ENCODE peak calls at places on chromosomes 5 and 9, in eight cellular contexts. Y is BJ; M is stimulated activated CD4-positive, alpha-beta T cell treated with anti-CD3 and anti-CD28 coated beads, Interleukin-15, amount 100 ng/mL, for 1 hour; D is head of caudate nucleus; I is T-cell; U is anterior cingulate cortex; A is tibial artery; T is endothelial cell. Q is an unnamed sample.

GRCh38 chr9:126752881-126753670 is 51.8 kb upstream of the ZBTB43 start:
- DNase-seq in U (no peak), A (no peak), Y (no peak), D (no peak), I (no peak), M (no peak), T (no peak), Q (no peak)

GRCh38 chr5:133497608-133498348 is 114.6 kb downstream of the FSTL4 start:
- DNase-seq in D (peak), Y (no peak), M (no peak), I (no peak), U (no peak), A (no peak), T (no peak), Q (no peak)

GRCh38 chr9:128372188-128372641 is 1.0 kb downstream of the URM1 start:
- DNase-seq in U (no peak), I (no peak), M (no peak), D (no peak), T (no peak), A (no peak), Y (no peak), Q (peak)

GRCh38 chr5:10438301-10438700 is 3.4 kb upstream of the ROPN1L start:
- DNase-seq in U (no peak), T (no peak), D (no peak), A (no peak), I (no peak), M (no peak), Y (no peak), Q (no peak)

GRCh38 chr5:75435101-75435500 is 76.3 kb downstream of the CERT1 start:
- DNase-seq in D (no peak), A (no peak), I (no peak), M (no peak), Y (no peak), U (no peak), T (no peak), Q (no peak)

GRCh38 chr9:77651203-77651602 is 3.1 kb upstream of the GNA14 start:
- DNase-seq in M (no peak), A (no peak), I (no peak), D (no peak), Y (no peak), U (no peak), T (no peak), Q (no peak)

GRCh38 chr5:14433202-14433601 is 148.4 kb upstream of the OTULINL start:
- DNase-seq in I (no peak), Y (no peak), A (no peak), M (no peak), T (no peak), D (no peak), U (no peak), Q (no peak)

GRCh38 chr5:159211712-159212111 is 2.4 kb upstream of the RNF145 start:
- DNase-seq in M (no peak), T (no peak), Y (no peak), D (no peak), I (no peak), U (no peak), A (no peak), Q (no peak)

GRCh38 chr9:3733039-3733408 is 207.2 kb upstream of the RFX3 start:
- DNase-seq in A (no peak), U (no peak), Y (no peak), T (no peak), I (no peak), M (no peak), D (no peak), Q (no peak)

GRCh38 chr5:42502613-42503470 is 79.6 kb downstream of the GHR start:
- DNase-seq in M (no peak), D (no peak), T (no peak), I (no peak), A (no peak), U (no peak), Y (no peak), Q (no peak)

GRCh38 chr5:161399996-161400562 is 146.4 kb downstream of the GABRB2 start:
- DNase-seq in T (no peak), A (no peak), M (no peak), U (no peak), I (no peak), Y (no peak), D (no peak), Q (no peak)

GRCh38 chr5:1400211-1400855 is 44.9 kb downstream of the SLC6A3 start:
- DNase-seq in U (no peak), Y (no peak), D (no peak), T (no peak), I (no peak), M (no peak), A (no peak), Q (no peak)

GRCh38 chr5:1471997-1472963 is 27.0 kb upstream of the SLC6A3 start:
- DNase-seq in M (no peak), T (no peak), U (no peak), A (peak), D (no peak), I (no peak), Y (no peak), Q (no peak)

GRCh38 chr9:134546231-134546731 is 95.3 kb upstream of the COL5A1 start:
- DNase-seq in U (no peak), I (no peak), Y (no peak), A (peak), T (no peak), D (no peak), M (no peak), Q (no peak)

GRCh38 chr5:134592141-134592746 is 40.4 kb downstream of the SAR1B start:
- DNase-seq in D (no peak), A (no peak), Y (no peak), U (no peak), I (no peak), T (no peak), M (no peak), Q (no peak)

GRCh38 chr5:155906046-155906445 is 420.9 kb upstream of the SGCD start:
- DNase-seq in D (peak), M (no peak), I (no peak), T (peak), A (no peak), U (no peak), Y (no peak), Q (no peak)

GRCh38 chr9:88798476-88798875 is 192.8 kb upstream of the S1PR3 start:
- DNase-seq in D (no peak), M (no peak), U (no peak), I (no peak), T (no peak), Y (no peak), A (no peak), Q (no peak)

GRCh38 chr5:368162-369084 is 46.9 kb downstream of the AHRR start:
- DNase-seq in D (peak), Y (peak), U (no peak), A (peak), T (no peak), I (no peak), M (no peak), Q (peak)

GRCh38 chr9:114371986-114372917 is 15.5 kb downstream of the AKNA start:
- DNase-seq in D (no peak), A (no peak), T (no peak), Y (no peak), U (no peak), I (peak), M (no peak), Q (no peak)

GRCh38 chr5:179803651-179804598 is 2.7 kb downstream of the MGAT4B start:
- DNase-seq in Y (no peak), D (no peak), A (no peak), I (no peak), M (no peak), U (no peak), T (no peak), Q (no peak)

Q was measured in AG09309.